ENCODE peak calls at places on chromosome 21, in four cellular contexts. One of them, this sample, is unnamed.
A peak's percentile ranks its signal among the peaks of the same experiment; 100 is the strongest.

GRCh38 chr21:15301014-15301413 is 236.2 kb upstream of the NRIP1 start:
- DNase-seq in MCF 10A: no peak
- DNase-seq in lower lobe of right lung: no peak
- DNase-seq in B cell: no peak
- DNase-seq in this sample: no peak

GRCh38 chr21:21973806-21974205 is 975.6 kb downstream of the NCAM2 start:
- DNase-seq in lower lobe of right lung: no peak
- DNase-seq in B cell: no peak
- DNase-seq in MCF 10A: no peak
- DNase-seq in this sample: no peak

GRCh38 chr21:14737922-14738321 is 191.8 kb upstream of the SAMSN1 start:
- DNase-seq in MCF 10A: peak; percentile 77
- DNase-seq in lower lobe of right lung: no peak
- DNase-seq in B cell: peak; percentile 66
- DNase-seq in this sample: no peak

GRCh38 chr21:26513212-26513611 is 59.9 kb downstream of the CYYR1 start:
- DNase-seq in MCF 10A: peak; percentile 80
- DNase-seq in B cell: no peak
- DNase-seq in lower lobe of right lung: no peak
- DNase-seq in this sample: no peak

GRCh38 chr21:46295177-46295711 is 9.1 kb downstream of the YBEY start:
- DNase-seq in MCF 10A: no peak
- DNase-seq in lower lobe of right lung: no peak
- DNase-seq in B cell: no peak
- DNase-seq in this sample: no peak

GRCh38 chr21:28655471-28655870 is 337.2 kb downstream of the LTN1 start:
- DNase-seq in B cell: no peak
- DNase-seq in lower lobe of right lung: no peak
- DNase-seq in MCF 10A: no peak
- DNase-seq in this sample: no peak

GRCh38 chr21:32185726-32186125 is 93.1 kb downstream of the MIS18A start:
- DNase-seq in lower lobe of right lung: no peak
- DNase-seq in MCF 10A: no peak
- DNase-seq in B cell: no peak
- DNase-seq in this sample: no peak

GRCh38 chr21:33644383-33645074 is 2.2 kb downstream of the ITSN1 start:
- DNase-seq in MCF 10A: peak; percentile 60
- DNase-seq in lower lobe of right lung: no peak
- DNase-seq in B cell: no peak
- DNase-seq in this sample: no peak

GRCh38 chr21:17783816-17784598 is 35.1 kb downstream of the C21orf91 start:
- DNase-seq in B cell: peak; percentile 47
- DNase-seq in MCF 10A: no peak
- DNase-seq in lower lobe of right lung: no peak
- DNase-seq in this sample: no peak

GRCh38 chr21:25966308-25966707 is 204.3 kb downstream of the APP start:
- DNase-seq in B cell: no peak
- DNase-seq in lower lobe of right lung: no peak
- DNase-seq in MCF 10A: no peak
- DNase-seq in this sample: no peak

GRCh38 chr21:14414932-14415508 is 32.1 kb upstream of the HSPA13 start:
- DNase-seq in B cell: no peak
- DNase-seq in lower lobe of right lung: no peak
- DNase-seq in MCF 10A: no peak
- DNase-seq in this sample: peak; percentile 10

GRCh38 chr21:14741237-14741636 is 195.1 kb upstream of the SAMSN1 start:
- DNase-seq in lower lobe of right lung: no peak
- DNase-seq in B cell: no peak
- DNase-seq in MCF 10A: peak; percentile 70
- DNase-seq in this sample: no peak

GRCh38 chr21:33029512-33029921 is 3.8 kb downstream of the OLIG2 start:
- DNase-seq in B cell: no peak
- DNase-seq in lower lobe of right lung: no peak
- DNase-seq in MCF 10A: no peak
- DNase-seq in this sample: peak; percentile 22

DNA sequence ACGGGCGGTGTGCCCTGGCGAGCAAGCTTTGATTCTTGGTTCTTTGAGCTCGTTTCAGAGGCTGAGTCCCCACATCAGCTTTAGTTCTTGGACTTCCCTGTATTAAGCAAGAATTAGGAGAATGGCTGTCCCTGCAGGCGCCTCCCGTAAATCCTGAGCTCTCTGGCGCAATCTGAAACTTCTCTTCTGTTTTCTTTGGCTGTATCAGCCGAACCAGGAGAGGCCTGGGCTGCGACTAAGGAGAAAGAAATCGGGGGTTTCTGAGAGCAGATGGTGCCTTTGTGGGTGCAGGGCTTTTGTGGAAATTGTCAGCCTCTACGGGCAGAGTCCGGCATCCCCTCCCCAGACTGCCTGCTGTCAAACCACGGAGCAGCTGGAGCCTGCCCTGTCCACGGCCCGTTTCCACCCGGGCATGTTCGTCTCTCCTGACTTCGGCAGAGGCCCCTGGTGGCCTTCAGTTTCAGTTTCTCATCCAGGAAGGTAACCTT is 17.9 kb downstream of the CSTB start:
- DNase-seq in MCF 10A: peak; percentile 94
- DNase-seq in B cell: no peak
- DNase-seq in lower lobe of right lung: no peak
- DNase-seq in this sample: no peak
- TF ChIP-seq CTCF in MCF 10A: no peak
- TF ChIP-seq CTCF in B cell: no peak
- TF ChIP-seq CTCF in lower lobe of right lung: no peak
- TF ChIP-seq CTCF in this sample: no peak

DNA sequence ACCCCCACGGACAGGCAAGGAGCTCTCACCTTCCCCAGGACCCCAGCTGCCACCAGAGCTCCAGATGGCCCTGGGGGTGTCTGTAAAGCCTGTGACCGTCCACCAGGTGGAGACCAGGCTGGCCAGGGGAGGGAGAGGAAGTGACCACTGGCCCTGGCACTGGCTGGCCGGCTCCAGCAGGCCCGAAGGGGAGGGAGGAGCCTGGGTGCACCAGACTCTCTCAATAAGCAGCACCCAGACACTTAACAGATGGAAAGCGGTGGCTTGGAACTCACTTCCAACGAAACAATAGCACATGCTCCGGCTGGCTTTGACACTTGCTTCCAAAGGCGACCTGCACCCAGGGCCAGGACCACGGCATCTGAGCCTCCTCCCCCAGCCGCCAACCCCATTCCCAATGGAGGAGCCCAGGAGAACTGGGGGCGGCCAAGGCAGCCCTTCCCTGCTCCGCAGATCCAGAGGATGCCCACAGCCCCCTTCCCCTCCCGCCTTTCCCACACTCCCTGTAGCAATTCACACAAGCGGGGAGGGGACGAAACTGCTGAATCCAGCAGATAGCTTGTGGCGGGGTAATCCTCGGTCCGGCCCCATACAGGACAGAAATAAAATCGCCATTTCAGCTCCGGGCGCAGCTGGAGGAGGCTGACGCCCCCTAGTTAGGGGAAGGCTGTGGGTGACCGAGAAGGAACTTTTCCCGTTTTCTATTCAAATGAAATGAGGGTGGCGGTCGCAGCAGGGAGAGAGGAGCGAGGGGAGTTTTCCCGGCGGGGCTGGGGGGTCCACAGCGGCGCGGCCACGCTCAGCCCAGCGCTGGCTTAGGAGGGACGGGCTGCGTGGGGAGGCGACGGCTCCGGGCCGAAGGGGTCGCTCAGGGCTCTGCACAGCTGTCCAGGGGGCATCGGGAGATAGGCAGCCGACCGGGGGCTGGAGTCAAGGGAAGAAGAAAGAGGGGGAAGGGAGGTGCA is 612 bp upstream of the PDE9A start:
- DNase-seq in B cell: no peak
- DNase-seq in MCF 10A: no peak
- DNase-seq in lower lobe of right lung: peak; percentile 84
- DNase-seq in this sample: peak; percentile 45
- TF ChIP-seq CTCF in B cell: no peak
- TF ChIP-seq CTCF in MCF 10A: no peak
- TF ChIP-seq CTCF in lower lobe of right lung: peak; percentile 64
- TF ChIP-seq CTCF in this sample: no peak

DNA sequence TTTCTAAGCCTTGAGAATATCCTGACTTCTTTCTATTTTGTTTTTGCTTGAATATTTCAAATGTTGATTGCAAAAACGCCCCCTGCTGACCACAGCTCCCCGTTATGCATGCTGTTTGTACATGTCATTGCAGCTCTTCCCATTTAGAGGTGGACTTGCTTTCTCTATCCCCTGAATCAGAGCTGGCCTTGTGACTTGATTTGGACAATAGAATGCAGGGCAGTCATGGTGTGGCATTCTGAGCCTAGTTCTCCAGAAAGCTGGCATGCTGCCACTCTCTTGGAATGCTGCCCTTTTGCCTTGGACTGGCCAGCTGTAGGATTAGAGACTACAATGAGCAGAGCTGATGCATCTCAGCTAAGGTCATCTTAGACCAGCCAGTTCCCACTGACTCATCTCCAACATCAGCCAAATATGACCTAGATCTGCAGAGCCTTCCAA is 1561.5 kb downstream of the MRPL39 start:
- DNase-seq in MCF 10A: peak; percentile 94
- DNase-seq in B cell: no peak
- DNase-seq in lower lobe of right lung: peak; percentile 47
- DNase-seq in this sample: no peak
- TF ChIP-seq CTCF in MCF 10A: peak; percentile 13
- TF ChIP-seq CTCF in B cell: peak; percentile 34
- TF ChIP-seq CTCF in lower lobe of right lung: peak; percentile 33
- TF ChIP-seq CTCF in this sample: peak; percentile 23

GRCh38 chr21:29671728-29672127 is 268.1 kb downstream of the GRIK1 start:
- DNase-seq in MCF 10A: no peak
- DNase-seq in B cell: no peak
- DNase-seq in lower lobe of right lung: no peak
- DNase-seq in this sample: no peak
- TF ChIP-seq CTCF in MCF 10A: no peak
- TF ChIP-seq CTCF in B cell: no peak
- TF ChIP-seq CTCF in lower lobe of right lung: no peak
- TF ChIP-seq CTCF in this sample: no peak

DNA sequence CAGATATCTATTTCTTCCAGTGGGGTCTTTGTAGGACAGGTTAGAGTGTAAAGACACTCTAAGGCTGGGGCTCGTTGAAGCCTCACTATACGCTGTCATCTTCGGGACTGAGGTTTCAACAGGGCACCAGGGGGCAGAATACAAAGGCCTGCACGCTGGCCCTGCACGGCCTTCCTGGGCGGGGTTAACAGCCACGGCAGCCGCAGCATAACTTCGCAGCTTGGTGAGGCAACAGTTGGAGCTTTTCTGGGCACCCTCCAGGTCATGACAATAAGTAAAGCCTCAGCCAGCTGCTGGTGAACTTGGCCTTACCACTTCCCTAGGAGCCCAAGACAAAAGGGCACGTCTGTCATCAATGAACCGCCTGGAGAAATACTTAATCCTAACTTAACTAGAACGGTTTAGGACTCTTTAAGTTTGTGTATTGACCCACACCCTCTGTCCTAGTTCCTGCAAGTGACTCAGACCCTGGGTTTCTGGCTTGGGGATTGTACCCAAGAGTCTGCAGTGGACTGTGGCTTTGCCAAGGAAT is 2.3 kb upstream of the RUNX1 start:
- DNase-seq in B cell: peak; percentile 82
- DNase-seq in lower lobe of right lung: peak; percentile 95
- DNase-seq in MCF 10A: peak; percentile 95
- DNase-seq in this sample: peak; percentile 59
- TF ChIP-seq CTCF in B cell: peak; percentile 62
- TF ChIP-seq CTCF in lower lobe of right lung: peak; percentile 69
- TF ChIP-seq CTCF in MCF 10A: peak; percentile 73
- TF ChIP-seq CTCF in this sample: peak; percentile 58

GRCh38 chr21:43917515-43918384 is 52.7 kb downstream of the AGPAT3 start:
- DNase-seq in B cell: no peak
- DNase-seq in MCF 10A: peak; percentile 21
- DNase-seq in lower lobe of right lung: peak; percentile 32
- DNase-seq in this sample: no peak
- TF ChIP-seq CTCF in B cell: no peak
- TF ChIP-seq CTCF in MCF 10A: no peak
- TF ChIP-seq CTCF in lower lobe of right lung: no peak
- TF ChIP-seq CTCF in this sample: peak; percentile 46

DNA sequence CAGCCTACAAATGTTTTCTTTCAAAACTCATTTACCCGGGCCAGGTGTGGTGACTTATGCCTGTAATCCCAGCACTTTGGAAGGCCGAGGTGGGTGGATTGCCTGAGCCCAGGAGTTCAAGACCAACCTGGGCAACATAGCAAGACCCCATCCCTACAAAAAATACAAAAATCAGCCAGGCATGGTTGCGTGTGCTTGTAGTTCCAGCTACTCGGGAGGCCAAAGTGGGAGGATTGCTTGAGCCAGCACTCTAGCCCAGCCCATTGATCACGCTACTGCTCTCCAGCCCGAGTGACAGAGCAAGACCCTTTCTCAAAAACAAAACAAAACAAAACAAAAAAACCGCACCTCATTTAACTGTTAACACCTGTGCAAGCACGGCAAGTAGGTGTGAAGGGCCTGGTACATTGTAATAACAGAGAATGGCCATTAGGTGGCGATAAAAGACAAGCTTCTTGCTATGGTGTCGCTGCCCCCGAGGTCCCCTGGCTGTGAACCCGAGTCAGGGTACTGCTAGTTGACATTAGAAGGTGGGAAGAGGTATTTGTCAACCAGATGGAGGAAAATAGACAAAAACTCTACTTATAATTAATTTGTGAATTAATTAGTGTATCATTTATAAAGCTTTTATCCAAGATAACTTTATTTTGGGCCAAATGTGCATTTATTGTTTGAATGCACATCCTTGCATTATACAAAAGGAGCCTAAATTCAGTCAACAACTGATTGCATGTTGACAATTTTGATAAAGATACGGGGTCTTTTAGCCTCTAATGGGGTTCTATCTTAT is 66.5 kb downstream of the SH3BGR start:
- DNase-seq in lower lobe of right lung: no peak
- DNase-seq in MCF 10A: peak; percentile 61
- DNase-seq in B cell: peak; percentile 56
- DNase-seq in this sample: peak; percentile 76
- TF ChIP-seq CTCF in lower lobe of right lung: peak; percentile 87
- TF ChIP-seq CTCF in MCF 10A: peak; percentile 91
- TF ChIP-seq CTCF in B cell: peak; percentile 93
- TF ChIP-seq CTCF in this sample: peak; percentile 75

DNA sequence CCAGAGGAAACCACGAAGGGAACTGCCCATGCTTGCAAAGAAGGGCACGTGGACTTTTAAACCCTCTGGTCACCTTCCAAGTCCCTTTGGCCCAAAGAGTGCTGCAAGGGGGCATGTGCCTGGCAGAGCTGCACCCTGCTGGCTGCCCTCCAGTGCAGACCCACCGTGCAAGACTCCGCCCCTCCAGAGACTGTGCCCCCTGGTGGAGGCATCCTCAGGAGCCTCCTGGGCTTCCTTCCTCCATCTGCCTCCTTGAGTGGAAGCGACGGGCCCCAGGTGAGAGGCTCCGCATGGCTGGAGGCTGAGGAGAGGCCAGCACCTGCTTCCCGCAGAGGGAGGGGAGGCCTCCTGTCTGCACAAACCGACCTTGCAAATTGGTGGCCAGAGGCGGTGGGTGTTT is 100.7 kb downstream of the CRYAA start:
- DNase-seq in MCF 10A: peak; percentile 30
- DNase-seq in B cell: no peak
- DNase-seq in lower lobe of right lung: peak; percentile 43
- DNase-seq in this sample: peak; percentile 65
- TF ChIP-seq CTCF in MCF 10A: no peak
- TF ChIP-seq CTCF in B cell: peak; percentile 29
- TF ChIP-seq CTCF in lower lobe of right lung: peak; percentile 30
- TF ChIP-seq CTCF in this sample: peak; percentile 32

DNA sequence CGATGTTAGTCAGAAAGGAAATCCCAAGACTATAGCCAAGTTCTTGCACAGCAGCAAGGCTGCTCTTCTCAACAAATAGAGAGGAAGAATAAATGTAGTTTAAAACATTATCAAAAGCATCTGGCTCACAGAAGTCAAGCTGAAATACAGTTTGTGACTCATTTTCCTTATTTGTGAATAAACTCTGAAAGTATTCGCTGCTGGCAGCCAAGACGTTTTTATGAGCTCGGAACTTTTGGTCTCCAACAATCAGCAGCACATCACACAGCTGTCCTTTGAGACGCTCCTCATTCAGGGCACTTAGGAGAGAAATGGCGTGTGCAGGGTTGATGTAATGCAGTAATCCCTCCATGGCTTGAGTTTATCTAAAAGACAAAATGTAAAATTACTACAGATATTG is 16.4 kb downstream of the ZBTB21 start:
- DNase-seq in B cell: no peak
- DNase-seq in lower lobe of right lung: no peak
- DNase-seq in MCF 10A: no peak
- DNase-seq in this sample: no peak
- TF ChIP-seq CTCF in B cell: no peak
- TF ChIP-seq CTCF in lower lobe of right lung: no peak
- TF ChIP-seq CTCF in MCF 10A: no peak
- TF ChIP-seq CTCF in this sample: no peak